ENCODE peak calls at places on chromosome 5, in five cellular contexts. One of them, this sample, is unnamed.

GRCh38 chr5:1177826-1178528 is 23.4 kb upstream of the SLC6A19 start:
- DNase-seq in NCI-H2227 treated with DMSO at 0.1 percent for 48 hours: no peak
- DNase-seq in activated naive CD8-positive, alpha-beta T cell treated with anti-CD3 and anti-CD28 coated beads for 36 hours: no peak
- DNase-seq in AG04450: no peak
- DNase-seq in foreskin melanocyte: no peak
- DNase-seq in this sample: no peak

GRCh38 chr5:68995847-68996204 is 98.0 kb upstream of the SLC30A5 start:
- DNase-seq in AG04450: no peak
- DNase-seq in foreskin melanocyte: no peak
- DNase-seq in activated naive CD8-positive, alpha-beta T cell treated with anti-CD3 and anti-CD28 coated beads for 36 hours: no peak
- DNase-seq in NCI-H2227 treated with DMSO at 0.1 percent for 48 hours: no peak
- DNase-seq in this sample: no peak

GRCh38 chr5:146313027-146313426 is 25.6 kb upstream of the POU4F3 start:
- DNase-seq in AG04450: no peak
- DNase-seq in NCI-H2227 treated with DMSO at 0.1 percent for 48 hours: no peak
- DNase-seq in activated naive CD8-positive, alpha-beta T cell treated with anti-CD3 and anti-CD28 coated beads for 36 hours: no peak
- DNase-seq in foreskin melanocyte: no peak
- DNase-seq in this sample: peak; percentile 22

GRCh38 chr5:168931638-168932345 is 352.6 kb upstream of the PANK3 start:
- DNase-seq in AG04450: no peak
- DNase-seq in NCI-H2227 treated with DMSO at 0.1 percent for 48 hours: no peak
- DNase-seq in foreskin melanocyte: no peak
- DNase-seq in activated naive CD8-positive, alpha-beta T cell treated with anti-CD3 and anti-CD28 coated beads for 36 hours: no peak
- DNase-seq in this sample: no peak

GRCh38 chr5:63803165-63803564 is 159.1 kb downstream of the HTR1A start:
- DNase-seq in AG04450: no peak
- DNase-seq in foreskin melanocyte: no peak
- DNase-seq in activated naive CD8-positive, alpha-beta T cell treated with anti-CD3 and anti-CD28 coated beads for 36 hours: no peak
- DNase-seq in NCI-H2227 treated with DMSO at 0.1 percent for 48 hours: no peak
- DNase-seq in this sample: no peak

GRCh38 chr5:159181152-159181551 is 28.2 kb downstream of the RNF145 start:
- DNase-seq in foreskin melanocyte: no peak
- DNase-seq in activated naive CD8-positive, alpha-beta T cell treated with anti-CD3 and anti-CD28 coated beads for 36 hours: no peak
- DNase-seq in NCI-H2227 treated with DMSO at 0.1 percent for 48 hours: no peak
- DNase-seq in AG04450: no peak
- DNase-seq in this sample: no peak

GRCh38 chr5:97095318-97095732 is 47.1 kb downstream of the LIX1 start:
- DNase-seq in foreskin melanocyte: no peak
- DNase-seq in AG04450: no peak
- DNase-seq in activated naive CD8-positive, alpha-beta T cell treated with anti-CD3 and anti-CD28 coated beads for 36 hours: no peak
- DNase-seq in NCI-H2227 treated with DMSO at 0.1 percent for 48 hours: no peak
- DNase-seq in this sample: no peak

GRCh38 chr5:139482050-139482889 is at the start of gene STING1:
- DNase-seq in activated naive CD8-positive, alpha-beta T cell treated with anti-CD3 and anti-CD28 coated beads for 36 hours: peak; percentile 66
- DNase-seq in AG04450: peak; percentile 94
- DNase-seq in foreskin melanocyte: peak; percentile 87
- DNase-seq in NCI-H2227 treated with DMSO at 0.1 percent for 48 hours: peak; percentile 22
- DNase-seq in this sample: peak; percentile 76

GRCh38 chr5:76983468-76983867 is 30.6 kb downstream of the CRHBP start:
- DNase-seq in AG04450: no peak
- DNase-seq in activated naive CD8-positive, alpha-beta T cell treated with anti-CD3 and anti-CD28 coated beads for 36 hours: no peak
- DNase-seq in foreskin melanocyte: peak; percentile 68
- DNase-seq in NCI-H2227 treated with DMSO at 0.1 percent for 48 hours: no peak
- DNase-seq in this sample: no peak

GRCh38 chr5:73218552-73219171 is 45.7 kb downstream of the TMEM174 start:
- DNase-seq in foreskin melanocyte: no peak
- DNase-seq in NCI-H2227 treated with DMSO at 0.1 percent for 48 hours: no peak
- DNase-seq in AG04450: peak; percentile 39
- DNase-seq in activated naive CD8-positive, alpha-beta T cell treated with anti-CD3 and anti-CD28 coated beads for 36 hours: no peak
- DNase-seq in this sample: no peak

GRCh38 chr5:130605200-130605599 is 559.9 kb downstream of the HINT1 start:
- DNase-seq in NCI-H2227 treated with DMSO at 0.1 percent for 48 hours: no peak
- DNase-seq in foreskin melanocyte: no peak
- DNase-seq in AG04450: no peak
- DNase-seq in activated naive CD8-positive, alpha-beta T cell treated with anti-CD3 and anti-CD28 coated beads for 36 hours: no peak
- DNase-seq in this sample: no peak

GRCh38 chr5:39314591-39314990 is 49.7 kb downstream of the C9 start:
- DNase-seq in AG04450: no peak
- DNase-seq in activated naive CD8-positive, alpha-beta T cell treated with anti-CD3 and anti-CD28 coated beads for 36 hours: no peak
- DNase-seq in NCI-H2227 treated with DMSO at 0.1 percent for 48 hours: no peak
- DNase-seq in foreskin melanocyte: no peak
- DNase-seq in this sample: no peak

GRCh38 chr5:54243483-54244080 is 66.8 kb downstream of the ARL15 start:
- DNase-seq in foreskin melanocyte: peak; percentile 42
- DNase-seq in NCI-H2227 treated with DMSO at 0.1 percent for 48 hours: peak; percentile 61
- DNase-seq in activated naive CD8-positive, alpha-beta T cell treated with anti-CD3 and anti-CD28 coated beads for 36 hours: peak; percentile 5
- DNase-seq in AG04450: peak; percentile 10
- DNase-seq in this sample: peak; percentile 56

GRCh38 chr5:56200856-56201638 is 32.1 kb downstream of the ANKRD55 start:
- DNase-seq in activated naive CD8-positive, alpha-beta T cell treated with anti-CD3 and anti-CD28 coated beads for 36 hours: peak; percentile 52
- DNase-seq in foreskin melanocyte: peak; percentile 52
- DNase-seq in NCI-H2227 treated with DMSO at 0.1 percent for 48 hours: peak; percentile 1
- DNase-seq in AG04450: peak; percentile 30
- DNase-seq in this sample: peak; percentile 72

GRCh38 chr5:170028124-170028523 is 47.8 kb upstream of the INSYN2B start:
- DNase-seq in activated naive CD8-positive, alpha-beta T cell treated with anti-CD3 and anti-CD28 coated beads for 36 hours: no peak
- DNase-seq in AG04450: no peak
- DNase-seq in NCI-H2227 treated with DMSO at 0.1 percent for 48 hours: no peak
- DNase-seq in foreskin melanocyte: no peak
- DNase-seq in this sample: no peak

GRCh38 chr5:171953860-171954701 is 52.4 kb downstream of the FBXW11 start:
- DNase-seq in AG04450: peak; percentile 42
- DNase-seq in foreskin melanocyte: no peak
- DNase-seq in NCI-H2227 treated with DMSO at 0.1 percent for 48 hours: no peak
- DNase-seq in activated naive CD8-positive, alpha-beta T cell treated with anti-CD3 and anti-CD28 coated beads for 36 hours: no peak
- DNase-seq in this sample: no peak

GRCh38 chr5:150065346-150065745 is 21.0 kb downstream of the CSF1R start:
- DNase-seq in foreskin melanocyte: no peak
- DNase-seq in NCI-H2227 treated with DMSO at 0.1 percent for 48 hours: no peak
- DNase-seq in activated naive CD8-positive, alpha-beta T cell treated with anti-CD3 and anti-CD28 coated beads for 36 hours: no peak
- DNase-seq in AG04450: no peak
- DNase-seq in this sample: no peak

This sample was measured in activated CD8-positive, alpha-beta T cell treated with anti-CD3 and anti-CD28 coated beads, Interleukin-2, amount 10 ng/mL, durations not matched to agents 7 days and 5 days.